ENCODE peak calls at places on chromosomes 3 and 15, in nine cellular contexts. One of them, this sample, is unnamed.
A peak's percentile ranks its signal among the peaks of the same experiment; 100 is the strongest.

GRCh38 chr3:2218826-2219225 is 120.2 kb downstream of the CNTN4 start:
- DNase-seq in NB4: no peak
- DNase-seq in GM13976: no peak
- DNase-seq in activated CD4-positive, alpha-beta memory T cell treated with anti-CD3 and anti-CD28 coated beads for 36 hours: no peak
- DNase-seq in lower lobe of right lung: no peak
- DNase-seq in left colon: no peak
- DNase-seq in RCC 7860: no peak
- DNase-seq in KBM-7: no peak
- DNase-seq in fibroblast of lung: no peak
- DNase-seq in this sample: no peak

GRCh38 chr3:14132120-14132519 is 7.3 kb downstream of the TMEM43 start:
- DNase-seq in NB4: no peak
- DNase-seq in GM13976: no peak
- DNase-seq in activated CD4-positive, alpha-beta memory T cell treated with anti-CD3 and anti-CD28 coated beads for 36 hours: no peak
- DNase-seq in lower lobe of right lung: no peak
- DNase-seq in left colon: no peak
- DNase-seq in RCC 7860: no peak
- DNase-seq in KBM-7: no peak
- DNase-seq in fibroblast of lung: no peak
- DNase-seq in this sample: no peak

GRCh38 chr3:64444619-64445317 is 219.5 kb upstream of the PRICKLE2 start:
- DNase-seq in NB4: no peak
- DNase-seq in GM13976: peak; percentile 29
- DNase-seq in activated CD4-positive, alpha-beta memory T cell treated with anti-CD3 and anti-CD28 coated beads for 36 hours: no peak
- DNase-seq in lower lobe of right lung: no peak
- DNase-seq in left colon: no peak
- DNase-seq in RCC 7860: no peak
- DNase-seq in KBM-7: no peak
- DNase-seq in fibroblast of lung: no peak
- DNase-seq in this sample: no peak

GRCh38 chr3:179098388-179099077 is 26.9 kb upstream of the ZMAT3 start:
- DNase-seq in NB4: no peak
- DNase-seq in GM13976: no peak
- DNase-seq in activated CD4-positive, alpha-beta memory T cell treated with anti-CD3 and anti-CD28 coated beads for 36 hours: no peak
- DNase-seq in lower lobe of right lung: no peak
- DNase-seq in left colon: no peak
- DNase-seq in RCC 7860: no peak
- DNase-seq in KBM-7: peak; percentile 31
- DNase-seq in fibroblast of lung: peak; percentile 73
- DNase-seq in this sample: no peak

GRCh38 chr15:96774216-96774615 is 443.7 kb downstream of the NR2F2 start:
- DNase-seq in NB4: no peak
- DNase-seq in GM13976: no peak
- DNase-seq in activated CD4-positive, alpha-beta memory T cell treated with anti-CD3 and anti-CD28 coated beads for 36 hours: no peak
- DNase-seq in lower lobe of right lung: no peak
- DNase-seq in left colon: no peak
- DNase-seq in RCC 7860: no peak
- DNase-seq in KBM-7: no peak
- DNase-seq in fibroblast of lung: no peak
- DNase-seq in this sample: no peak

GRCh38 chr3:27451261-27451660 is 32.9 kb downstream of the SLC4A7 start:
- DNase-seq in NB4: no peak
- DNase-seq in GM13976: no peak
- DNase-seq in activated CD4-positive, alpha-beta memory T cell treated with anti-CD3 and anti-CD28 coated beads for 36 hours: no peak
- DNase-seq in lower lobe of right lung: no peak
- DNase-seq in left colon: no peak
- DNase-seq in RCC 7860: no peak
- DNase-seq in KBM-7: no peak
- DNase-seq in fibroblast of lung: no peak
- DNase-seq in this sample: no peak

GRCh38 chr3:125165948-125166553 is 46.5 kb downstream of the SLC12A8 start:
- DNase-seq in NB4: no peak
- DNase-seq in GM13976: no peak
- DNase-seq in activated CD4-positive, alpha-beta memory T cell treated with anti-CD3 and anti-CD28 coated beads for 36 hours: no peak
- DNase-seq in lower lobe of right lung: peak; percentile 35
- DNase-seq in left colon: no peak
- DNase-seq in RCC 7860: no peak
- DNase-seq in KBM-7: no peak
- DNase-seq in fibroblast of lung: no peak
- DNase-seq in this sample: no peak

GRCh38 chr3:35782355-35782754 is 143.0 kb downstream of the ARPP21 start:
- DNase-seq in NB4: no peak
- DNase-seq in GM13976: no peak
- DNase-seq in activated CD4-positive, alpha-beta memory T cell treated with anti-CD3 and anti-CD28 coated beads for 36 hours: no peak
- DNase-seq in lower lobe of right lung: no peak
- DNase-seq in left colon: no peak
- DNase-seq in RCC 7860: no peak
- DNase-seq in KBM-7: no peak
- DNase-seq in fibroblast of lung: no peak
- DNase-seq in this sample: no peak

GRCh38 chr3:39413691-39414420 is 7.3 kb downstream of the RPSA start:
- DNase-seq in NB4: peak; percentile 32
- DNase-seq in GM13976: no peak
- DNase-seq in activated CD4-positive, alpha-beta memory T cell treated with anti-CD3 and anti-CD28 coated beads for 36 hours: no peak
- DNase-seq in lower lobe of right lung: no peak
- DNase-seq in left colon: no peak
- DNase-seq in RCC 7860: no peak
- DNase-seq in KBM-7: no peak
- DNase-seq in fibroblast of lung: peak; percentile 12
- DNase-seq in this sample: no peak

GRCh38 chr15:49187537-49188245 is 17.6 kb downstream of the GALK2 start:
- DNase-seq in NB4: no peak
- DNase-seq in GM13976: no peak
- DNase-seq in activated CD4-positive, alpha-beta memory T cell treated with anti-CD3 and anti-CD28 coated beads for 36 hours: no peak
- DNase-seq in lower lobe of right lung: no peak
- DNase-seq in left colon: no peak
- DNase-seq in RCC 7860: no peak
- DNase-seq in KBM-7: no peak
- DNase-seq in fibroblast of lung: peak; percentile 12
- DNase-seq in this sample: no peak

GRCh38 chr3:9780451-9780797 is 10.7 kb upstream of the CAMK1 start:
- DNase-seq in NB4: no peak
- DNase-seq in GM13976: no peak
- DNase-seq in activated CD4-positive, alpha-beta memory T cell treated with anti-CD3 and anti-CD28 coated beads for 36 hours: no peak
- DNase-seq in lower lobe of right lung: no peak
- DNase-seq in left colon: no peak
- DNase-seq in RCC 7860: peak; percentile 90
- DNase-seq in KBM-7: no peak
- DNase-seq in fibroblast of lung: no peak
- DNase-seq in this sample: no peak

GRCh38 chr3:152386208-152386607 is 117.5 kb downstream of the MBNL1 start:
- DNase-seq in NB4: no peak
- DNase-seq in GM13976: no peak
- DNase-seq in activated CD4-positive, alpha-beta memory T cell treated with anti-CD3 and anti-CD28 coated beads for 36 hours: no peak
- DNase-seq in lower lobe of right lung: no peak
- DNase-seq in left colon: no peak
- DNase-seq in RCC 7860: no peak
- DNase-seq in KBM-7: no peak
- DNase-seq in fibroblast of lung: no peak
- DNase-seq in this sample: no peak

GRCh38 chr15:57570994-57571393 is 20.7 kb upstream of the MYZAP start:
- DNase-seq in NB4: no peak
- DNase-seq in GM13976: no peak
- DNase-seq in activated CD4-positive, alpha-beta memory T cell treated with anti-CD3 and anti-CD28 coated beads for 36 hours: no peak
- DNase-seq in lower lobe of right lung: no peak
- DNase-seq in left colon: no peak
- DNase-seq in RCC 7860: peak; percentile 66
- DNase-seq in KBM-7: no peak
- DNase-seq in fibroblast of lung: no peak
- DNase-seq in this sample: no peak

GRCh38 chr3:150264560-150264959 is 143.5 kb upstream of the TSC22D2 start:
- DNase-seq in NB4: no peak
- DNase-seq in GM13976: no peak
- DNase-seq in activated CD4-positive, alpha-beta memory T cell treated with anti-CD3 and anti-CD28 coated beads for 36 hours: no peak
- DNase-seq in lower lobe of right lung: no peak
- DNase-seq in left colon: no peak
- DNase-seq in RCC 7860: no peak
- DNase-seq in KBM-7: no peak
- DNase-seq in fibroblast of lung: no peak
- DNase-seq in this sample: no peak

GRCh38 chr3:118987466-118987865 is 47.2 kb downstream of the IGSF11 start:
- DNase-seq in NB4: no peak
- DNase-seq in GM13976: no peak
- DNase-seq in activated CD4-positive, alpha-beta memory T cell treated with anti-CD3 and anti-CD28 coated beads for 36 hours: no peak
- DNase-seq in lower lobe of right lung: no peak
- DNase-seq in left colon: peak; percentile 12
- DNase-seq in RCC 7860: no peak
- DNase-seq in KBM-7: no peak
- DNase-seq in fibroblast of lung: peak; percentile 6
- DNase-seq in this sample: no peak

GRCh38 chr15:40936709-40937666 is 7.8 kb downstream of the DLL4 start:
- DNase-seq in NB4: no peak
- DNase-seq in GM13976: no peak
- DNase-seq in activated CD4-positive, alpha-beta memory T cell treated with anti-CD3 and anti-CD28 coated beads for 36 hours: no peak
- DNase-seq in lower lobe of right lung: no peak
- DNase-seq in left colon: no peak
- DNase-seq in RCC 7860: no peak
- DNase-seq in KBM-7: no peak
- DNase-seq in fibroblast of lung: no peak
- DNase-seq in this sample: no peak

GRCh38 chr3:100743535-100743934 is 34.2 kb downstream of the TFG start:
- DNase-seq in NB4: no peak
- DNase-seq in GM13976: no peak
- DNase-seq in activated CD4-positive, alpha-beta memory T cell treated with anti-CD3 and anti-CD28 coated beads for 36 hours: no peak
- DNase-seq in lower lobe of right lung: no peak
- DNase-seq in left colon: no peak
- DNase-seq in RCC 7860: no peak
- DNase-seq in KBM-7: no peak
- DNase-seq in fibroblast of lung: no peak
- DNase-seq in this sample: no peak

GRCh38 chr3:194756460-194757355 is 71.0 kb downstream of the FAM43A start:
- DNase-seq in NB4: no peak
- DNase-seq in GM13976: no peak
- DNase-seq in activated CD4-positive, alpha-beta memory T cell treated with anti-CD3 and anti-CD28 coated beads for 36 hours: no peak
- DNase-seq in lower lobe of right lung: no peak
- DNase-seq in left colon: no peak
- DNase-seq in RCC 7860: no peak
- DNase-seq in KBM-7: no peak
- DNase-seq in fibroblast of lung: no peak
- DNase-seq in this sample: no peak

GRCh38 chr3:23686535-23686934 is 119.2 kb upstream of the UBE2E1 start:
- DNase-seq in NB4: no peak
- DNase-seq in GM13976: no peak
- DNase-seq in activated CD4-positive, alpha-beta memory T cell treated with anti-CD3 and anti-CD28 coated beads for 36 hours: no peak
- DNase-seq in lower lobe of right lung: no peak
- DNase-seq in left colon: no peak
- DNase-seq in RCC 7860: no peak
- DNase-seq in KBM-7: no peak
- DNase-seq in fibroblast of lung: no peak
- DNase-seq in this sample: no peak